ENCODE peak calls at places on chromosomes 3 and 15, in six cellular contexts. F is PC-3; T is neuronal stem cell; C is CD4-positive, CD25-positive, alpha-beta regulatory T cell; O is lower lobe of right lung; M is heart left ventricle. S is an unnamed sample. For H3K4me1 and H3K9me3, the result is how much of the 10 kb centered on the place peaks cover.

GRCh38 chr3:47722859-47723258 is 58.8 kb downstream of the SMARCC1 start:
- DNase-seq in O (no peak), F (no peak), T (no peak), C (no peak), M (no peak), S (no peak)

GRCh38 chr3:33439421-33440327 is 531 bp downstream of the UBP1 start:
- DNase-seq in M (peak), O (peak), T (peak), F (peak), C (peak), S (peak)

GRCh38 chr3:194489736-194490612 is 3.2 kb upstream of the ATP13A3 start:
- DNase-seq in F (peak), O (no peak), C (no peak), T (no peak), M (no peak), S (no peak)

GRCh38 chr3:57127849-57128566 is 37.1 kb downstream of the IL17RD start:
- DNase-seq in O (no peak), M (no peak), T (no peak), C (no peak), F (no peak), S (no peak)

GRCh38 chr3:196287066-196287404 is 491 bp downstream of the PCYT1A start:
- DNase-seq in F (peak), M (no peak), T (no peak), O (no peak), C (peak), S (no peak)

GRCh38 chr15:100931143-100931890 is 12.2 kb downstream of the LRRK1 start:
- DNase-seq in O (no peak), M (no peak), F (no peak), C (no peak), T (no peak), S (no peak)

GRCh38 chr15:67193223-67194009 is 61.0 kb downstream of the AAGAB start:
- DNase-seq in T (no peak), M (no peak), O (no peak), C (no peak), F (no peak), S (no peak)

GRCh38 chr3:48069339-48069738 is 53.1 kb upstream of the MAP4 start:
- DNase-seq in T (no peak), C (no peak), F (no peak), O (no peak), M (no peak), S (no peak)

GRCh38 chr3:194095464-194095863 is 40.5 kb upstream of the HES1 start:
- DNase-seq in M (peak), C (no peak), T (no peak), O (peak), F (peak), S (peak)

GRCh38 chr15:29913528-29914135 is 91.4 kb upstream of the TJP1 start:
- DNase-seq in F (no peak), M (no peak), T (no peak), C (no peak), O (no peak), S (no peak)

GRCh38 chr15:69852482-69853275 is 245.0 kb downstream of the TLE3 start:
- DNase-seq in M (no peak), T (no peak), O (no peak), C (no peak), F (peak), S (no peak)

GRCh38 chr3:23830869-23831484 is 25.2 kb downstream of the UBE2E1 start:
- DNase-seq in O (no peak), F (no peak), T (no peak), M (no peak), C (no peak), S (no peak)

GRCh38 chr3:111069974-111070751 is 1.5 kb upstream of the NECTIN3 start:
- DNase-seq in C (no peak), F (no peak), O (no peak), T (no peak), M (peak), S (peak)

GRCh38 chr3:16177962-16178627 is 3.6 kb downstream of the GALNT15 start:
- DNase-seq in O (peak), C (no peak), M (peak), T (peak), F (peak), S (peak)

GRCh38 chr3:31002730-31003129 is 108.3 kb upstream of the GADL1 start:
- DNase-seq in T (no peak), C (no peak), F (no peak), O (no peak), M (no peak), S (no peak)

GRCh38 chr3:40366203-40367162 is 20.5 kb upstream of the ENTPD3 start:
- DNase-seq in T (no peak), O (no peak), C (no peak), M (no peak), F (peak), S (no peak)

GRCh38 chr3:16906679-16907078 is 21.9 kb downstream of the PLCL2 start:
- DNase-seq in M (no peak), F (peak), C (no peak), O (no peak), T (no peak), S (peak)

GRCh38 chr15:65264877-65265430 is 21.7 kb downstream of the PARP16 start:
- DNase-seq in C (no peak), T (no peak), F (no peak), O (no peak), M (no peak), S (no peak)

GRCh38 chr3:73552700-73553099 is 72.0 kb downstream of the PDZRN3 start:
- DNase-seq in M (no peak), T (no peak), O (no peak), F (no peak), C (no peak), S (no peak)

GRCh38 chr15:90037961-90038633 is 37.0 kb downstream of the ZNF710 start:
- DNase-seq in O (no peak), C (no peak), F (no peak), M (no peak), T (no peak), S (no peak)

GRCh38 chr3:60912876-60913275 is 338.4 kb downstream of the FHIT start:
- DNase-seq in F (peak), C (no peak), M (no peak), T (no peak), O (no peak), S (no peak)

GRCh38 chr15:51382787-51383186 is 41.3 kb downstream of the GLDN start:
- DNase-seq in F (peak), C (no peak), M (no peak), T (peak), O (no peak), S (no peak)

GRCh38 chr3:77053769-77054168 is 13.9 kb downstream of the ROBO2 start:
- DNase-seq in M (no peak), C (no peak), O (no peak), T (no peak), F (no peak), S (no peak)

GRCh38 chr3:115040673-115041286 is 106.3 kb downstream of the ZBTB20 start:
- DNase-seq in T (peak), C (peak), O (no peak), M (peak), F (peak), S (peak)

GRCh38 chr3:152524198-152525140 is 255.7 kb downstream of the MBNL1 start:
- DNase-seq in M (peak), T (peak), F (peak), O (no peak), C (peak), S (peak)

GRCh38 chr3:187136936-187137335 is 2.4 kb downstream of the RPL39L start:
- DNase-seq in M (no peak), T (no peak), F (peak), O (no peak), C (no peak), S (no peak)

GRCh38 chr3:43995929-43996378 is 245.7 kb upstream of the TOPAZ1 start:
- DNase-seq in O (no peak), T (no peak), F (no peak), C (no peak), M (no peak), S (no peak)

GRCh38 chr3:128578346-128578745 is 72.3 kb downstream of the RPN1 start:
- DNase-seq in M (no peak), T (no peak), O (no peak), C (no peak), F (no peak), S (no peak)

GRCh38 chr15:64842986-64843561 is 1.4 kb downstream of the PLEKHO2 start:
- DNase-seq in F (peak), C (no peak), T (no peak), M (peak), O (peak), S (peak)

GRCh38 chr15:89707577-89707976 is 17.0 kb downstream of the WDR93 start:
- DNase-seq in C (no peak), O (no peak), M (no peak), T (no peak), F (no peak), S (no peak)

GRCh38 chr15:85789496-85789875 is 5.2 kb downstream of the KLHL25 start:
- DNase-seq in C (no peak), M (no peak), F (no peak), T (no peak), O (no peak), S (no peak)

GRCh38 chr3:172659246-172660002 is 51.4 kb downstream of the NCEH1 start:
- DNase-seq in F (peak), C (no peak), T (no peak), M (no peak), O (no peak), S (no peak)

GRCh38 chr3:173078525-173078924 is 62.5 kb downstream of the SPATA16 start:
- DNase-seq in T (no peak), O (no peak), C (no peak), F (no peak), M (no peak), S (no peak)

GRCh38 chr3:184240384-184241140 is 8.2 kb downstream of the ALG3 start:
- DNase-seq in C (no peak), M (no peak), F (peak), T (no peak), O (peak), S (no peak)

GRCh38 chr3:9779721-9780450 is 10.1 kb upstream of the CAMK1 start:
- DNase-seq in F (no peak), M (no peak), O (peak), T (no peak), C (no peak), S (no peak)

GRCh38 chr15:36284911-36285310 is 294.5 kb upstream of the CDIN1 start:
- DNase-seq in F (no peak), M (no peak), C (no peak), O (no peak), T (no peak), S (no peak)

DNA sequence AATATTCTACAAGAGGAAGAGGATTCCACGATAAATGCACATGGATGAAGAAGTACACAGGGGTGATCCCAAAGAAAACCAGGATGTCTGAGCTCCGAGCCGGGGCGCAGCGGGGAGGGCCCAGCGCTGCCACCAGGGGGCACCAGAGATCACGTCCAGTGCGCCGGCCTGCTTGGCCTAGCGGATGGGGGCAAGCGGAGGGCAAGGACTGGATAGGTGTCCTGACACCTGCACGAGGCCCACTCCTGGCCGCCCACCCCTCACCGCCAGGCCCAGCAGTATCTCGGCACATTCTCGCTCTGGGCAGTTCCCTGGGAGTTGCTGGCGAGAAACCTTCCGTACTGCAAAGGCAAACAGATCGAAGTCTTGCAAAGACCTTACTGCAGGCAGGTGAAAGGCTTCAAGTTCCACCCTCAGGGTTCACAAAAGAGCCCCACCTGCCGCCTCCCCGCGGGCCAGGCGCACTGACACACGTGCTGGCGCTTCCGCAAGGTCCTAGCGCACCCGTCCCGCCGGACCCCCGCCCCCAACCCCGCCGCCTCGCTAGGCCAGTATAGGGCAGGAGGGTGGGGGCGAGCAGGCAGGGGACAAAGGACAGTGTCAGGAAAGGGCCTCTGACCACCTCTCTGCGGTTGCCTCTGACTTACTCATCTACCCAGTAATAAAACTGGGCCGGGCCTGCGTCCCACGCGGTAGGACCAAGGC is 3.3 kb downstream of the ANKRD63 start:
- DNase-seq in M (peak), F (peak), O (peak), C (peak), T (peak), S (peak)
- H3K4me1 ChIP-seq in M (under half), F (under half), O (under half), C (under half), T (under half), S (under half)

GRCh38 chr3:10992946-10993728 is 589 bp downstream of the SLC6A1 start:
- DNase-seq in M (no peak), C (no peak), T (no peak), F (no peak), O (no peak), S (no peak)
- H3K4me3 ChIP-seq in M (peak), C (no peak), T (peak), F (no peak), O (peak), S (no peak)

GRCh38 chr15:27722102-27722501 is 377.0 kb downstream of the OCA2 start:
- DNase-seq in F (no peak), T (no peak), C (no peak), M (no peak), O (no peak), S (no peak)
- H3K9me3 ChIP-seq in F (under half), T (under half), C (under half), M (under half), O (under half), S (under half)

DNA sequence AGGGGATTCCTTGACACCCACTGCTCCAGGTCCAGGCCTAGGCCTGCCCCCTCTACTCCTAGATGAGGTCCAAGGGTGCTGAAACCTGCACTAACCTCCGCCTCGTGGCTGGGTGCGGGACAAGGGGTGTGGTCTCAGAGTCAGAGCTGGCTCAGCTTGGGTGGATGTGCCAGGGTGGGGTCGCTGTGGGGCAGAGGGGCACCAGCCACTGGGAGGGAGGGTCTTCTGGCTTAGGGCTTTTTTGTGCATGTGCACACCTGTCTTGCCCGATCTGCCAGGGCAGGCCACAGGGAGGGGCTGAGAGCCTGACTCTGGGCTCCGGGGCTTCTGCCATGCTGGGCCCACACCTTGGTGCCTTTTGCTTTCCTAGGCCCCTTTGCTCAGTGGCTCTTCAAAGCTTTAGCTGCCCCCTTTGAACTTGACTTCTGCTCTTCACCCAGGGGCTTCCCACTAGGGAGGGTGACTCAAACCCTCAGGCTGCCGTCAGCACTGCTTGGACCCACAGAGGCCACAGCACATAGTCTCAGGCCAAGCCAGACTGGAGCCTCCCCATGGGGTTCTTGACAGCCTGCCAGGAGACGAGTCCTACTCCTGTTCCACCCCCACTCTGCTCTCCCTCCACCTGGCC is 73.0 kb downstream of the KLF13 start:
- DNase-seq in F (no peak), T (no peak), C (no peak), M (peak), O (no peak), S (no peak)
- H3K4me1 ChIP-seq in F (under half), T (under half), C (under half), M (under half), O (under half), S (under half)